ENCODE peak calls at places on chromosomes 3 and 15, in six cellular contexts. X, W, I, F, M and K are unnamed samples.

GRCh38 chr15:101445562-101446526 is 43.7 kb downstream of the PCSK6 start:
- DNase-seq in X (no peak), W (no peak), I (no peak), F (no peak), M (peak; percentile 86), K (no peak)

GRCh38 chr3:18393906-18394305 is 31.2 kb downstream of the SATB1 start:
- DNase-seq in X (no peak), W (no peak), I (no peak), F (no peak), M (peak; percentile 47), K (no peak)

GRCh38 chr3:33790091-33790490 is 8.3 kb upstream of the PDCD6IP start:
- DNase-seq in X (no peak), W (no peak), I (no peak), F (no peak), M (no peak), K (no peak)

GRCh38 chr3:57586778-57587177 is 10.4 kb downstream of the ARF4 start:
- DNase-seq in X (no peak), W (no peak), I (no peak), F (no peak), M (no peak), K (no peak)

GRCh38 chr15:50876989-50877360 is 31.5 kb upstream of the AP4E1 start:
- DNase-seq in X (peak; percentile 94), W (peak; percentile 75), I (peak; percentile 72), F (peak; percentile 87), M (peak; percentile 87), K (peak; percentile 96)

GRCh38 chr3:102265720-102266119 is 169.1 kb upstream of the ZPLD1 start:
- DNase-seq in X (no peak), W (no peak), I (no peak), F (no peak), M (no peak), K (no peak)

GRCh38 chr3:132445812-132446211 is 28.5 kb downstream of the DNAJC13 start:
- DNase-seq in X (peak; percentile 12), W (no peak), I (no peak), F (no peak), M (peak; percentile 83), K (no peak)

GRCh38 chr3:193869221-193870201 is 266.4 kb upstream of the HES1 start:
- DNase-seq in X (peak; percentile 77), W (no peak), I (peak; percentile 69), F (peak; percentile 75), M (no peak), K (peak; percentile 91)

GRCh38 chr15:101305820-101306255 is 10.8 kb upstream of the SNRPA1 start:
- DNase-seq in X (no peak), W (no peak), I (no peak), F (no peak), M (no peak), K (no peak)

GRCh38 chr3:100496711-100497261 is 4.4 kb downstream of the TMEM45A start:
- DNase-seq in X (no peak), W (no peak), I (no peak), F (no peak), M (peak; percentile 60), K (peak; percentile 48)

GRCh38 chr15:85541744-85542143 is 161.3 kb downstream of the AKAP13 start:
- DNase-seq in X (no peak), W (no peak), I (no peak), F (no peak), M (peak; percentile 13), K (no peak)

GRCh38 chr3:57088503-57088902 is 28.0 kb downstream of the SPATA12 start:
- DNase-seq in X (no peak), W (no peak), I (no peak), F (no peak), M (no peak), K (no peak)

GRCh38 chr15:41487802-41488201 is 5.9 kb upstream of the ITPKA start:
- DNase-seq in X (no peak), W (no peak), I (no peak), F (no peak), M (no peak), K (no peak)

GRCh38 chr15:70703066-70703465 is 60.3 kb downstream of the UACA start:
- DNase-seq in X (no peak), W (no peak), I (no peak), F (no peak), M (no peak), K (no peak)

GRCh38 chr3:60289356-60289935 is 961.8 kb downstream of the FHIT start:
- DNase-seq in X (no peak), W (no peak), I (no peak), F (no peak), M (peak; percentile 6), K (no peak)

GRCh38 chr3:59052803-59053411 is 3.1 kb upstream of the CFAP20DC start:
- DNase-seq in X (peak; percentile 77), W (no peak), I (no peak), F (peak; percentile 40), M (peak; percentile 75), K (no peak)

GRCh38 chr3:59150039-59150438 is 100.2 kb upstream of the CFAP20DC start:
- DNase-seq in X (peak; percentile 68), W (no peak), I (no peak), F (peak; percentile 58), M (no peak), K (no peak)

GRCh38 chr15:29689724-29689986 is 132.6 kb downstream of the TJP1 start:
- DNase-seq in X (no peak), W (no peak), I (no peak), F (no peak), M (no peak), K (no peak)

GRCh38 chr3:60336061-60336460 is 915.2 kb downstream of the FHIT start:
- DNase-seq in X (no peak), W (no peak), I (no peak), F (no peak), M (no peak), K (no peak)

GRCh38 chr15:72614810-72615532 is 39.5 kb upstream of the GOLGA6B start:
- DNase-seq in X (no peak), W (no peak), I (no peak), F (no peak), M (no peak), K (no peak)

GRCh38 chr3:9276761-9277370 is 27.4 kb upstream of the SRGAP3 start:
- DNase-seq in X (no peak), W (no peak), I (no peak), F (no peak), M (no peak), K (no peak)

GRCh38 chr15:25474251-25474650 is 35.4 kb upstream of the UBE3A start:
- DNase-seq in X (no peak), W (no peak), I (no peak), F (no peak), M (no peak), K (no peak)

GRCh38 chr15:78098131-78098755 is 5.9 kb downstream of the SH2D7 start:
- DNase-seq in X (no peak), W (peak; percentile 7), I (peak; percentile 51), F (no peak), M (no peak), K (no peak)

GRCh38 chr3:144119611-144120010 is 148.0 kb downstream of the DIPK2A start:
- DNase-seq in X (no peak), W (no peak), I (no peak), F (peak; percentile 33), M (no peak), K (no peak)

GRCh38 chr3:128012050-128012449 is 40.2 kb upstream of the SEC61A1 start:
- DNase-seq in X (no peak), W (no peak), I (no peak), F (no peak), M (no peak), K (no peak)

DNA sequence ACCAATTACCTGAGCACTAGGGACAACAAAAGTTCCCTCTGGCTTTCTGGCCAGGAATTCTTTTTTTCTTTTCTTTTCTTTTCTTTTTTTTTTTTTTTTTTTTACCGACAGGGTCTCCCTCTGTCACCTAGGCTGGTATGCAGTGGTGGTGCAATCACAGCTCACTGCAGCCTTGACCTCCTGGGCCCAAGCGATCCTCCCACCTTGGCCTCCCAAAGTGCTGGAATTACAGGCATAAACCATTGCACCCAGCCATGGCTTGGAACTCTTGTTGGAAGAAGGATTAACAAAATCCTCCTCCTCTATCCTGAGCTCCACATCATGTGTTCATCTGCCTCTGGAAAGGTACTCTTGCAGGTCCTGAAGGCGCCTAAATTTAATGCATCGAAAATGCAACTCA is 2.9 kb upstream of the LTF start:
- DNase-seq in X (no peak), W (no peak), I (no peak), F (no peak), M (no peak), K (no peak)
- H3K27me3 ChIP-seq in X (peaks cover 39% of the 10 kb centered on the region), W (no peaks in the 10 kb centered on the region), I (peaks cover 28% of the 10 kb centered on the region), F (peaks cover 4% of the 10 kb centered on the region), M (peaks cover 46% of the 10 kb centered on the region), K (no peaks in the 10 kb centered on the region)

DNA sequence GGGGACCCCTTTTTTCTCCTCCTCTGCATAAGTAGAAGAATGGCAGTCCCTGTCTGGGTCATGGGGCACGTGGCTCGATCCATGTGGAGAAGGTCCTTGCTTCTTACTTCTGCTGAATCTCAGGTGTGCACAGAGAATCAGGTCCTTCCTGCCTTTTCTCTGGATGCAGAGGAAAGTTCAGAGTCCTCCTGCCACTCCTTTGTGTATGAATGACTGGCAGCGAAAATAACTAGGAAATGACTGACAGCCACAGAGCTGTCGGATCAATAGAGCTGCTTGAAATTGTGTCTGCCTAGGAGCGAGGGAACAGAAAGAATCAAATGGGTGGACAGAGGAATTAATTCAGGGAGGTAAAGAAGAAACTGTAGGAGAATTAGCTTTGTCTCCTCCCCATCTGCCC is 49.6 kb upstream of the ROPN1 start:
- DNase-seq in X (no peak), W (no peak), I (no peak), F (no peak), M (no peak), K (no peak)
- H3K27me3 ChIP-seq in X (peaks cover 19% of the 10 kb centered on the region), W (no peaks in the 10 kb centered on the region), I (no peaks in the 10 kb centered on the region), F (peaks cover 12% of the 10 kb centered on the region), M (peaks cover 39% of the 10 kb centered on the region), K (no peaks in the 10 kb centered on the region)

GRCh38 chr3:14641346-14641745 is 10.2 kb upstream of the CCDC174 start:
- DNase-seq in X (no peak), W (no peak), I (no peak), F (no peak), M (no peak), K (no peak)
- H3K27me3 ChIP-seq in X (peaks cover 4% of the 10 kb centered on the region), W (peaks cover 3% of the 10 kb centered on the region), I (peaks cover 56% of the 10 kb centered on the region), F (peaks cover 71% of the 10 kb centered on the region), M (peaks cover 10% of the 10 kb centered on the region), K (no peaks in the 10 kb centered on the region)

DNA sequence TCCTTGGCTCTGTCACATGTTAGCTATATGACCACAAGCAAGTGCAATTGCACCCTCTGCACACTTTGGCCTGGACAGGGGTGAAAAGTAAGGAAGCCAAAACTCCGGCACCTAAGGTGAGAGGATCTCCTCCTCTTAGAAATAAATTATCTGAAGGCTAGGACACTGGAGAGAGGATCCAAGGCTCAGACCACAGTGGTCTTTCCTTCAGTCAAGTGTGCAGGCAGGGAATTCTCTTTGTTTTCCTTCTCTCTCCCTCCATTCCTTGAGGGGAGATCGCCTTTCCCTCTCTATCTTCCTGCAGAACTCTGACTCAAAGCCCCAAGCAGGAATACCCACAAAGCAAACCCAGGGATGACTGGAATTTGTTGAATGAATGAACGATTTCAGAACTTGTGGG is 3.1 kb upstream of the MEGF11 start:
- DNase-seq in X (no peak), W (no peak), I (no peak), F (no peak), M (no peak), K (no peak)
- H3K27me3 ChIP-seq in X (peaks cover 66% of the 10 kb centered on the region), W (peaks cover 44% of the 10 kb centered on the region), I (peaks cover 60% of the 10 kb centered on the region), F (peaks cover 70% of the 10 kb centered on the region), M (peaks cover 73% of the 10 kb centered on the region), K (peaks cover 87% of the 10 kb centered on the region)